ENCODE peak calls at places on chromosomes 13 and 19, in seven cellular contexts. J is IMR-90, K is trophoblast cell, O is H1, W is mesendoderm, F is mesenchymal stem cell, M is H9. Q is an unnamed sample.
A peak's percentile ranks its signal among the peaks of the same experiment; 100 is the strongest.

GRCh38 chr13:42821437-42821836 is 40.1 kb downstream of the FAM216B start:
- DNase-seq in K (no peak), O (no peak), F (peak; percentile 54), M (no peak), W (no peak), J (peak; percentile 93), Q (no peak)

GRCh38 chr13:26950546-26950945 is 190.0 kb upstream of the GPR12 start:
- DNase-seq in M (no peak), O (no peak), W (no peak), J (no peak), F (no peak), K (no peak), Q (no peak)

GRCh38 chr13:101946411-101946810 is 455.4 kb downstream of the FGF14 start:
- DNase-seq in K (no peak), F (no peak), W (no peak), M (no peak), O (no peak), J (no peak), Q (no peak)

GRCh38 chr13:110869805-110870706 is 44.8 kb downstream of the ANKRD10 start:
- DNase-seq in J (peak; percentile 100), O (no peak), M (peak; percentile 74), K (peak; percentile 99), W (peak; percentile 89), F (peak; percentile 100), Q (no peak)

GRCh38 chr13:113820813-113821651 is 42.8 kb downstream of the GAS6 start:
- DNase-seq in W (no peak), J (peak; percentile 99), F (peak; percentile 99), M (no peak), O (no peak), K (peak; percentile 18), Q (no peak)

GRCh38 chr19:31627824-31628223 is 278.6 kb upstream of the TSHZ3 start:
- DNase-seq in F (no peak), K (no peak), M (no peak), W (no peak), J (no peak), O (no peak), Q (no peak)

GRCh38 chr13:30020726-30021312 is 170.4 kb upstream of the UBL3 start:
- DNase-seq in O (no peak), K (peak; percentile 36), W (no peak), J (peak; percentile 57), F (peak; percentile 7), M (no peak), Q (no peak)

GRCh38 chr13:24511019-24511823 is 1.4 kb downstream of the PARP4 start:
- DNase-seq in K (peak; percentile 55), M (peak; percentile 38), W (peak; percentile 83), O (no peak), J (peak; percentile 91), F (peak; percentile 97), Q (no peak)

GRCh38 chr19:16416996-16417395 is 54.8 kb downstream of the EPS15L1 start:
- DNase-seq in J (no peak), K (no peak), W (no peak), M (no peak), O (no peak), F (no peak), Q (no peak)

GRCh38 chr19:37872383-37872782 is 34.0 kb downstream of the WDR87 start:
- DNase-seq in K (no peak), M (no peak), F (no peak), O (no peak), W (no peak), J (peak; percentile 7), Q (no peak)

GRCh38 chr13:22812793-22813192 is 368.0 kb upstream of the SGCG start:
- DNase-seq in K (peak; percentile 69), J (no peak), M (no peak), F (no peak), W (peak; percentile 34), O (no peak), Q (no peak)

GRCh38 chr13:75514080-75515040 is 23.3 kb downstream of the COMMD6 start:
- DNase-seq in O (no peak), K (no peak), M (no peak), W (no peak), J (peak; percentile 56), F (peak; percentile 53), Q (no peak)

GRCh38 chr13:89066868-89067466 is 1395.8 kb downstream of the SLITRK5 start:
- DNase-seq in K (no peak), F (peak; percentile 62), W (peak; percentile 70), J (peak; percentile 0), O (no peak), M (peak; percentile 28), Q (peak; percentile 40)

GRCh38 chr19:35908977-35909683 is 1.0 kb upstream of the TYROBP start:
- DNase-seq in K (peak; percentile 29), F (no peak), W (no peak), O (no peak), M (no peak), J (no peak), Q (no peak)

GRCh38 chr19:17338440-17339078 is 1.2 kb downstream of the GTPBP3 start:
- DNase-seq in W (no peak), F (no peak), M (no peak), J (no peak), K (no peak), O (no peak), Q (no peak)

GRCh38 chr19:2446390-2446789 is 10.4 kb downstream of the LMNB2 start:
- DNase-seq in W (no peak), F (no peak), M (no peak), K (no peak), O (no peak), J (no peak), Q (no peak)

GRCh38 chr19:9878511-9879196 is 43.5 kb downstream of the PIN1 start:
- DNase-seq in W (peak; percentile 29), F (no peak), J (no peak), K (no peak), M (no peak), O (no peak), Q (no peak)

GRCh38 chr19:53034948-53035675 is 9.4 kb upstream of the ERVV-2 start:
- DNase-seq in J (no peak), K (peak; percentile 94), W (no peak), O (no peak), M (no peak), F (no peak), Q (no peak)

GRCh38 chr19:16872728-16873127 is 16.1 kb upstream of the F2RL3 start:
- DNase-seq in K (no peak), O (no peak), F (no peak), M (no peak), W (no peak), J (no peak), Q (no peak)

GRCh38 chr13:90868321-90868920 is 479.1 kb upstream of the MIR17HG start:
- DNase-seq in W (peak; percentile 6), O (no peak), J (peak; percentile 11), M (no peak), F (peak; percentile 51), K (no peak), Q (peak; percentile 17)
- H4K8ac ChIP-seq in W (no peak overlapping the region), O (no peak overlapping the region), J (no peak overlapping the region), M (no peak overlapping the region), F (no peak overlapping the region), K (no peak overlapping the region), Q (no peak overlapping the region)

GRCh38 chr13:40509876-40510275 is 156.6 kb downstream of the FOXO1 start:
- DNase-seq in W (no peak), F (no peak), O (no peak), J (no peak), M (no peak), K (no peak), Q (no peak)

GRCh38 chr13:40506592-40507446 is 159.6 kb downstream of the FOXO1 start:
- DNase-seq in J (no peak), F (no peak), K (no peak), O (no peak), W (no peak), M (no peak), Q (no peak)

GRCh38 chr13:40508767-40509342 is 157.6 kb downstream of the FOXO1 start:
- DNase-seq in F (no peak), M (no peak), K (no peak), O (no peak), W (no peak), J (no peak), Q (no peak)

GRCh38 chr13:40505196-40505595 is 161.2 kb downstream of the FOXO1 start:
- DNase-seq in K (no peak), W (no peak), F (no peak), J (no peak), M (no peak), O (no peak), Q (no peak)

DNA sequence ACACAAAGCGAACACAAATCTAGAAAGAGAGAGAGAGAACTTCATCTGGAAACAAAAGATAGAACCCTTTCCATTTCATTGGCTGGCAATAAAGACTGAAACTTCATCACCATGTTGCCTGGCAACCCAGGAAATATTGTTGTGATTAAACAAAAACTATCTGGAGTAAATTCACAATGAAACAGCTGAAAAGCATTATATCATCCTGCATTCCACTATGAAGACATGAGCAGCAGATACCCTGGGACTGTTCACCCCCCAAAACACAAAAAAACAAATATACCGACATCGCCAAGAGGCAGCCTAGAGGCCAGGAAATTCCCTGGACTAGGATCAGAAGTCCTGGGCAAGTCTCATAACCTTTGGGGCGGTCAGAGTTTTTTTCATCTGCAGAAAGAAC is 158.3 kb downstream of the FOXO1 start:
- DNase-seq in W (no peak), M (no peak), F (peak; percentile 5), O (no peak), J (no peak), K (no peak), Q (no peak)
- H2BK5ac ChIP-seq in W (no peak overlapping the region), M (no peak overlapping the region), F (no peak overlapping the region), O (no peak overlapping the region), J (no peak overlapping the region), K (no peak overlapping the region), Q (no peak overlapping the region)

DNA sequence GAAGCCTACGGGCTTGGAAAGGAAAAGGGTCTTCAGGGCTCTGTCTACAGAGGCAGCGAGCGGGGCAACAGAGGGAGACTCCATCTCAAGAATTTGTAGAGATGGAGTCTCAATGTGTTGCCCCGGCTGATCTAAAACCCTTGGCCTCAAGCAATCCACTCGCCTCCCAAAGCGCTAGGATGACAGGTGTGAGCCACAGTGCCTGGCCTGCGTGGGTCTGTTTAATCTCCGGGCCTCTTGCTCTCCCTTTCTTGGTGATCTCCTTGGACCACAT is 8.1 kb downstream of the RPS9 start:
- DNase-seq in M (no peak), K (no peak), J (no peak), O (no peak), F (peak; percentile 26), W (peak; percentile 34), Q (no peak)
- H3K27ac ChIP-seq in M (no peak overlapping the region), K (no peak overlapping the region), J (peak overlapping the region; percentile 48), O (no peak overlapping the region), F (no peak overlapping the region), W (no peak overlapping the region), Q (no peak overlapping the region)

DNA sequence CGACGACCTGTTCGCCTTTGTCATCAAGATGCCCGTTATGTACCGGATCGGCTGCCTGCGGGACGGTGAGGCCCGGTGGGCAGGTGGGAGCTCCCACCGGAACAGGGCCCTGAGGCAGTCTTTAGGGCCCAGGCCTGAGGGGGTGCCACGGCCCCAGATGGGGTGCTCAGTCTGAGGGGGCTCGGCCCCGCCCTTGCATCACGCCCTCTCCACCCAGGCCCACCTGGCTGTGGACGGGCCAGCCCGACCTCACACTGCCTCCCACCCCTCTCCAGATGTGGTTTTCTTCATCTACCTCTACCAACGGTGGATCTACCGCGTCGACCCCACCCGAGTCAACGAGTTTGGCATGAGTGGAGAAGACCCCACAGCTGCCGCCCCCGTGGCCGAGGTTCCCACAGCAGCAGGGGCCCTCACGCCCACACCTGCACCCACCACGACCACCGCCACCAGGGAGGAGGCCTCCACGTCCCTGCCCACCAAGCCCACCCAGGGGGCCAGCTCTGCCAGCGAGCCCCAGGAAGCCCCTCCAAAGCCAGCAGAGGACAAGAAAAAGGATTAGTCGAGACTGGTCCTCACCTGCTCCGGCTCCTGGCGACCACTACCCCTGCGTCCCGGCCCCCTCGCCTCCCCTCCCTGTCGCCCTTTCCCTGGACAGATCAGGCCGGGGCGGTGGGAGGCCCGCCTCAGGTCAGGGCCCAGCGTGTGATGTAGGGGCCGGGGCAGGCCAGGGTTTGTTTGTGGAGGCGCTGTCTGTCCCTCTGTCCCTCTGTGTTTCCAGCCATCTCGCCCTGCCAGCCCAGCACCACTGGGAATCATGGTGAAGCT is 8.7 kb upstream of the RELB start:
- DNase-seq in K (no peak), M (no peak), J (no peak), W (no peak), F (no peak), O (no peak), Q (no peak)
- H4K8ac ChIP-seq in K (no peak overlapping the region), M (no peak overlapping the region), J (no peak overlapping the region), W (no peak overlapping the region), F (no peak overlapping the region), O (peak overlapping the region; percentile 25), Q (no peak overlapping the region)